ENCODE peak calls at places on chromosomes 13 and 19, in four cellular contexts. B is IMR-90, K is H1, G is H9. L is an unnamed sample.

GRCh38 chr13:114012141-114012540 is 38.3 kb upstream of the C13orf46 start:
- DNase-seq in G (no peak), K (no peak), B (no peak), L (no peak)

GRCh38 chr13:28630864-28631263 is 28.1 kb upstream of the POMP start:
- DNase-seq in G (no peak), B (no peak), K (no peak), L (no peak)

GRCh38 chr13:20424959-20425358 is 100.7 kb downstream of the CRYL1 start:
- DNase-seq in B (no peak), G (no peak), K (no peak), L (no peak)

GRCh38 chr13:45178349-45179142 is 22.3 kb downstream of the KCTD4 start:
- DNase-seq in B (peak), K (no peak), G (no peak), L (no peak)

GRCh38 chr19:35318679-35319448 is 10.1 kb upstream of the CD22 start:
- DNase-seq in B (peak), G (peak), K (no peak), L (no peak)

GRCh38 chr19:51546650-51547396 is 15.4 kb upstream of the SIGLEC6 start:
- DNase-seq in G (no peak), B (peak), K (no peak), L (no peak)

GRCh38 chr13:62875118-62875640 is 1459.5 kb upstream of the PCDH20 start:
- DNase-seq in G (no peak), K (no peak), B (no peak), L (no peak)

GRCh38 chr13:99135591-99135990 is 65.1 kb upstream of the UBAC2 start:
- DNase-seq in G (no peak), B (no peak), K (no peak), L (no peak)

GRCh38 chr13:26307701-26308100 is 53.8 kb downstream of the CDK8 start:
- DNase-seq in K (no peak), G (no peak), B (no peak), L (no peak)

GRCh38 chr13:46712524-46712923 is 84.4 kb downstream of the ESD start:
- DNase-seq in K (no peak), G (no peak), B (no peak), L (peak)

GRCh38 chr13:33323766-33324525 is 38.4 kb upstream of the STARD13 start:
- DNase-seq in K (no peak), G (no peak), B (peak), L (no peak)

GRCh38 chr19:53224606-53225005 is 30.1 kb downstream of the ZNF677 start:
- DNase-seq in G (no peak), K (no peak), B (no peak), L (no peak)

GRCh38 chr19:55898911-55899310 is 33.2 kb downstream of the NLRP13 start:
- DNase-seq in G (no peak), B (no peak), K (no peak), L (no peak)

GRCh38 chr13:63094717-63095116 is 1679.1 kb upstream of the PCDH20 start:
- DNase-seq in B (no peak), G (no peak), K (no peak), L (no peak)

GRCh38 chr19:11377237-11377636 is 2.8 kb downstream of the SWSAP1 start:
- DNase-seq in B (peak), K (no peak), G (no peak), L (no peak)

GRCh38 chr13:33206425-33206824 is 79.1 kb downstream of the STARD13 start:
- DNase-seq in K (no peak), B (peak), G (no peak), L (no peak)

GRCh38 chr13:107296804-107297203 is 728.9 kb upstream of the ARGLU1 start:
- DNase-seq in G (no peak), B (peak), K (no peak), L (no peak)

GRCh38 chr13:79631260-79631659 is 150.3 kb downstream of the NDFIP2 start:
- DNase-seq in K (no peak), G (no peak), B (peak), L (peak)

GRCh38 chr13:51154029-51154555 is 43.0 kb upstream of the C13orf42 start:
- DNase-seq in K (peak), B (peak), G (no peak), L (no peak)

GRCh38 chr13:43304945-43305344 is 281.6 kb downstream of the DNAJC15 start:
- DNase-seq in B (no peak), K (no peak), G (no peak), L (peak)

GRCh38 chr13:113147206-113147605 is 11.2 kb upstream of the PROZ start:
- DNase-seq in G (peak), B (no peak), K (no peak), L (no peak)

GRCh38 chr13:107585466-107585865 is 629.9 kb downstream of the LIG4 start:
- DNase-seq in B (peak), K (no peak), G (no peak), L (no peak)

GRCh38 chr13:22130254-22130653 is 459.4 kb downstream of the FGF9 start:
- DNase-seq in G (no peak), B (no peak), K (no peak), L (no peak)

GRCh38 chr19:15421726-15422260 is 3.0 kb upstream of the AKAP8L start:
- DNase-seq in G (no peak), K (no peak), B (no peak), L (no peak)

GRCh38 chr13:31495336-31495735 is 244.0 kb upstream of the RXFP2 start:
- DNase-seq in G (no peak), B (no peak), K (no peak), L (no peak)

GRCh38 chr13:93309886-93310520 is 83.4 kb downstream of the GPC6 start:
- DNase-seq in B (peak), G (no peak), K (no peak), L (peak)

GRCh38 chr13:109785141-109785891 is 1.1 kb downstream of the IRS2 start:
- DNase-seq in B (peak), G (peak), K (peak), L (peak)

GRCh38 chr19:29084266-29084665 is 128.7 kb downstream of the UQCRFS1 start:
- DNase-seq in K (peak), B (no peak), G (peak), L (peak)

GRCh38 chr13:40518481-40518882 is 148.0 kb downstream of the FOXO1 start:
- DNase-seq in B (no peak), K (peak), G (no peak), L (peak)

GRCh38 chr13:76745246-76746200 is 140.7 kb downstream of the KCTD12 start:
- DNase-seq in B (no peak), K (no peak), G (no peak), L (no peak)

GRCh38 chr13:24290280-24290932 is 19.0 kb upstream of the C1QTNF9 start:
- DNase-seq in B (no peak), G (no peak), K (no peak), L (no peak)

GRCh38 chr13:20669162-20669561 is 34.3 kb upstream of the IL17D start:
- DNase-seq in G (no peak), B (no peak), K (no peak), L (no peak)

GRCh38 chr13:44267966-44268365 is 105.7 kb upstream of the SERP2 start:
- DNase-seq in K (no peak), G (no peak), B (peak), L (no peak)

GRCh38 chr19:14385492-14385891 is 4.2 kb downstream of the ADGRE5 start:
- DNase-seq in B (no peak), K (no peak), G (no peak), L (no peak)

GRCh38 chr13:76882431-76882830 is 3.8 kb downstream of the KCTD12 start:
- DNase-seq in B (no peak), K (no peak), G (no peak), L (no peak)

GRCh38 chr13:62629618-62630017 is 1214.0 kb upstream of the PCDH20 start:
- DNase-seq in G (no peak), K (no peak), B (no peak), L (no peak)

GRCh38 chr13:58024103-58024502 is 392.6 kb downstream of the PCDH17 start:
- DNase-seq in K (no peak), G (no peak), B (no peak), L (no peak)

GRCh38 chr19:34044011-34044410 is 128.3 kb upstream of the LSM14A start:
- DNase-seq in G (no peak), B (no peak), K (no peak), L (peak)

GRCh38 chr13:50071399-50071798 is 56.2 kb downstream of the KCNRG start:
- DNase-seq in B (no peak), G (no peak), K (no peak), L (peak)

DNA sequence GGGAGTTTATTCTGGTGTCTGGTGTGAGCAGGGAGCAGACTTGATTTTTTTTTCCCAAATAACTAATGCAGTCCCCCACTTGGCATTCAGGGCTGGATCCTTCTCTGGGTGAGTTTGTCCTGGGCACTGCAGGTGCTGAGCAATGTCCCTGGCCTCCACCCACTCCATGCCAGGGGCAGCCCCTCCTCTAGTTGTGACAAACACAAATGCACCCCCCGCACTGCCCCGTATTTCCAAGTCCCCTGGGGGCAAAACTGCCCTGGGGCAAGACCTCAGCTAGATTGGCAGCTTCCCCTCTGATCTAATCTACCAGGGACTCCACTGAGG is 6.4 kb downstream of the MOB3A start:
- DNase-seq in K (no peak), B (no peak), G (no peak), L (no peak)
- H2AK5ac ChIP-seq in K (no peak), B (no peak), G (no peak), L (no peak)

GRCh38 chr19:6906559-6906958 is 19.2 kb downstream of the ADGRE1 start:
- DNase-seq in B (no peak), G (no peak), K (no peak), L (no peak)
- H4K5ac ChIP-seq in B (no peak), G (no peak), K (no peak), L (no peak)

GRCh38 chr19:5821521-5822180 is 16.8 kb downstream of the NRTN start:
- DNase-seq in G (no peak), K (no peak), B (no peak), L (no peak)

GRCh38 chr19:5824791-5825577 is 14.5 kb downstream of the FUT6 start:
- DNase-seq in K (no peak), B (no peak), G (no peak), L (no peak)

GRCh38 chr19:5820785-5821184 is 15.9 kb downstream of the NRTN start:
- DNase-seq in G (no peak), B (no peak), K (no peak), L (no peak)

GRCh38 chr19:5823579-5824281 is 15.8 kb downstream of the FUT6 start:
- DNase-seq in G (peak), B (no peak), K (peak), L (peak)

DNA sequence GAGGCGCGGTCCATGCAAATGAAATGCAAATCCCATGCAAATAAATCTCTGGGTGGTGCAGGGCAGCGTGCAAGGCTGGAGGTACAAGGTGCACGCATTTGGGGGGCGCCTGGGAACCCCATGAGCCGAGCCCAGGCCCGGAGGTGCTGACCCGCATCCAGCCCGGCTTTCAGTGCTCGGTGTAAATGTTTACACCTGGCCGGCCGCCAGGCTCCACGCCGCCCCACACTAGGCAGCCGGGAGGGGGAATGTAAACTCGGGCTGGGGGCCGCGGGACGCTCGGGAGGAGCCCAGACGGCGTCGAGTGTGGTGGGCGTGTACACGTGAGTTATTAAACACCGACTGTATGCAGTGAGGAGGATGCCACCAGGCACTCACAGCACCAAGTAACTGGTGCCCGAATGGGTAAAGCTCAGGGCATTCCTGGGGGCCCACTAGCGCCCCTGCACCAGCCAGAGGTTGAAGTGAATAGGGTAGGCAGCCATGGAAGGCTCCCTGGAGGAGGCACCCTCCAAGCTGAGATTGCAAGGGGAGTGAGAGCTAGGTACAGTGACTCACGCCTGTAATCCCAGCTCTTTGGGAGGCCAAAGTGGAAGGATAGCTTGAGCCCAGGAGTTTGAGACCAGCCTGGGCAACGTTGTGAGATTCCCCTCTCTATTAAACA is 17.2 kb downstream of the FUT6 start:
- DNase-seq in K (no peak), G (no peak), B (no peak), L (no peak)
- H2AK5ac ChIP-seq in K (no peak), G (no peak), B (no peak), L (no peak)

DNA sequence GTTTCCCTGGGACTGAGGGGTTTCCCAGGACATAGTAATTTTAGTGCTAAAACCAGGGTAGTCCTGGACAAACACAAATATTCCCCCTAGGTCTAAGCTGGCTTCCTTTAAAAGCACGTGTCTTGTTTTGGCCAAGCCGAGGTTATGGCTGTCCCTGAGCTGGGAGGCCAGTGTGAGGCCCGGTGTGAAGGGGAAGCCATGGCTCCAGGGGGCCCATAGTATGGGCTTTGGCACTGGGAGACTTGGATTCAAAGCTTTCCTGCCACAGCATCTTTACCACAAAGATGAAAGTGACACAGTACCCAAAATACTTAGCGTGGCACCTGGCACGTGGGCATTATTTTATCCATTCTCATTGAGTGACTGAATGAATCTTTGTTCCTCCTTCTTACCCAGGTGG is 345.2 kb downstream of the ZNF536 start:
- DNase-seq in G (no peak), K (no peak), B (no peak), L (no peak)
- H4K5ac ChIP-seq in G (no peak), K (no peak), B (no peak), L (no peak)

GRCh38 chr19:54804571-54804970 is 1.2 kb downstream of the KIR2DL4 start:
- DNase-seq in K (no peak), G (no peak), B (no peak), L (no peak)
- H2AK5ac ChIP-seq in K (no peak), G (no peak), B (no peak), L (no peak)

GRCh38 chr19:469833-470232 is 9.0 kb upstream of the SHC2 start:
- DNase-seq in K (no peak), B (no peak), G (no peak), L (no peak)
- H4K5ac ChIP-seq in K (no peak), B (no peak), G (no peak), L (no peak)

DNA sequence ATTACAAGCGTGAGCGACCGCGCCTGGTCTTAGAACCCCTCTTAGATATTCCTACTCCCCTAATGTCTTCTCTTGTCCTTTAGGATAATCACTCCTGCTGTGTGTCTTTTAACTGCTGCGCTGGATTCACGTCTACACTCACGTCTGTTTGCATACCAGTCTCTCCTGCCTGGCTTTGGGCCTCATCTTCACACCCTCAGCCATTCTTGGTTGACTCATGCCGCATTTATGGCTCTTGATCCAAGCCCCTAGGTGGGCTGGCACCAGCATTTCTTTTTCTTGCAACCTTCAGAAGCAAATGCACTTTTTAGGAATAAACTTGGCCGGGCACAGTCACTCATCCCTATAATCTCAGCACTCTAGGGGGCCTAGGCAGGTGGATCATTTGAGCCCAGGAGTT is 22.7 kb downstream of the MYO9B start:
- DNase-seq in B (peak), K (no peak), G (no peak), L (peak)
- H2AK5ac ChIP-seq in B (no peak), K (no peak), G (no peak), L (no peak)

GRCh38 chr19:37332839-37333238 is 38.1 kb upstream of the ZNF527 start:
- DNase-seq in G (no peak), B (no peak), K (no peak), L (no peak)
- H4K5ac ChIP-seq in G (no peak), B (no peak), K (no peak), L (no peak)

GRCh38 chr13:41622545-41623429 is 165.4 kb downstream of the RGCC start:
- DNase-seq in B (peak), K (no peak), G (no peak), L (no peak)
- H2AK5ac ChIP-seq in B (peak), K (no peak), G (no peak), L (no peak)

DNA sequence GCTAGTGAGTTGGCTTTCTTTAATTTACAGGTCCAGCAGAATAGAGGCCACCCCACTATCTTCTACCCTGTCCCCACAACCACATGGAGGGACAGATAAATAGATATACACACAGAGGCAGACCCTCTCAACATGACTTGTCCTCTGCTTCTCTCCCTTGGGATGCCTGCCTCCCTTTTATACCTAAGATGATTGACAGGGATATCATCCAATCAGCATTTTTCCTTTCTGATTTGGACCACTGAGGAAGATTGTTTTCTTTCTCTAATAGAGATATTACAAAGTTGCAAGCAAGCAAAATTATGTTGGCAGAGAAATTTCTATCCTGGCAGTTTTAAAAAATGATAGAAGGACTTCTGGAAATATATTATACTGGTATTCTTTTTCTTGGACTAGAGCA is 35.8 kb downstream of the STOML3 start:
- DNase-seq in K (no peak), G (no peak), B (no peak), L (no peak)
- H4K5ac ChIP-seq in K (no peak), G (no peak), B (no peak), L (no peak)